ENCODE peak calls at places on chromosomes 7 and 10, in five cellular contexts. I is HepG2, X is NT2/D1, K is H1, B is GM12878. D is an unnamed sample.

GRCh38 chr10:6347391-6347951 is 144.7 kb downstream of the PFKFB3 start:
- DNase-seq in I (no peak), X (no peak), K (no peak), B (peak), D (no peak)

GRCh38 chr7:123199869-123200268 is at the start of gene SLC13A1:
- DNase-seq in K (no peak), X (no peak), B (no peak), I (no peak), D (no peak)

GRCh38 chr10:112446055-112446854 is 459 bp downstream of the ZDHHC6 start:
- DNase-seq in X (no peak), I (no peak), B (no peak), K (no peak), D (peak)

GRCh38 chr7:41889472-41889871 is 186.6 kb upstream of the INHBA start:
- DNase-seq in K (no peak), B (no peak), X (no peak), I (no peak), D (no peak)

GRCh38 chr7:144474363-144474762 is 70.9 kb upstream of the NOBOX start:
- DNase-seq in I (no peak), X (no peak), B (no peak), K (no peak), D (no peak)

GRCh38 chr10:119526606-119527592 is 15.6 kb downstream of the RGS10 start:
- DNase-seq in X (no peak), K (no peak), I (no peak), B (no peak), D (peak)

GRCh38 chr10:60661627-60662026 is 116.7 kb upstream of the CDK1 start:
- DNase-seq in K (no peak), X (peak), B (no peak), I (no peak), D (no peak)

GRCh38 chr10:12531305-12531738 is 182.0 kb downstream of the CAMK1D start:
- DNase-seq in B (no peak), X (no peak), I (no peak), K (peak), D (no peak)

GRCh38 chr7:146004805-146005204 is 111.8 kb upstream of the CNTNAP2 start:
- DNase-seq in K (no peak), X (no peak), I (no peak), B (no peak), D (no peak)

GRCh38 chr10:14659626-14660196 is 115.0 kb downstream of the FAM107B start:
- DNase-seq in X (no peak), B (peak), K (no peak), I (no peak), D (no peak)

GRCh38 chr10:60816624-60817023 is 38.3 kb downstream of the CDK1 start:
- DNase-seq in K (no peak), X (peak), I (peak), B (peak), D (peak)

GRCh38 chr7:81081626-81082025 is 162.8 kb upstream of the SEMA3C start:
- DNase-seq in B (no peak), K (no peak), I (no peak), X (no peak), D (no peak)

GRCh38 chr10:132576671-132577349 is 39.2 kb downstream of the INPP5A start:
- DNase-seq in K (no peak), X (no peak), I (no peak), B (no peak), D (no peak)

GRCh38 chr10:18473424-18474110 is 177.8 kb downstream of the NSUN6 start:
- DNase-seq in B (no peak), K (no peak), I (no peak), X (no peak), D (no peak)

GRCh38 chr10:30357806-30358205 is 8.7 kb upstream of the MTPAP start:
- DNase-seq in B (no peak), I (no peak), K (no peak), X (no peak), D (no peak)

GRCh38 chr10:52212062-52212461 is 102.0 kb upstream of the DKK1 start:
- DNase-seq in K (no peak), B (no peak), X (no peak), I (peak), D (no peak)

GRCh38 chr10:126911301-126911700 is 6.1 kb downstream of the DOCK1 start:
- DNase-seq in X (no peak), K (no peak), I (no peak), B (no peak), D (no peak)

GRCh38 chr7:105782391-105783063 is 93.9 kb downstream of the ATXN7L1 start:
- DNase-seq in X (no peak), I (no peak), K (no peak), B (no peak), D (no peak)

GRCh38 chr7:70027864-70028263 is 429.6 kb downstream of the AUTS2 start:
- DNase-seq in X (no peak), I (no peak), K (no peak), B (no peak), D (no peak)

GRCh38 chr10:91185239-91185875 is 35.1 kb upstream of the PCGF5 start:
- DNase-seq in B (no peak), X (no peak), K (no peak), I (no peak), D (no peak)

GRCh38 chr10:66586073-66586472 is 339.8 kb upstream of the LRRTM3 start:
- DNase-seq in K (peak), X (no peak), I (no peak), B (no peak), D (peak)

GRCh38 chr7:1843271-1843861 is 173.3 kb downstream of the ELFN1 start:
- DNase-seq in I (no peak), B (no peak), X (no peak), K (no peak), D (no peak)

GRCh38 chr7:149427096-149427680 is 33.7 kb downstream of the ZNF777 start:
- DNase-seq in X (no peak), I (no peak), B (no peak), K (no peak), D (no peak)

GRCh38 chr7:135206887-135207738 is 4.2 kb downstream of the WDR91 start:
- DNase-seq in B (peak), K (no peak), X (no peak), I (no peak), D (no peak)

GRCh38 chr10:102537948-102538347 is 34.2 kb downstream of the SUFU start:
- DNase-seq in K (no peak), I (no peak), B (no peak), X (no peak), D (no peak)

GRCh38 chr10:33143160-33143728 is 185.2 kb upstream of the ITGB1 start:
- DNase-seq in X (no peak), I (peak), B (no peak), K (no peak), D (no peak)
- TF ChIP-seq SUZ12 in X (no peak), I (no peak), B (no peak), K (no peak), D (no peak)

GRCh38 chr10:72338180-72338579 is 16.5 kb downstream of the DNAJB12 start:
- DNase-seq in B (no peak), X (no peak), K (no peak), I (no peak), D (no peak)
- TF ChIP-seq SUZ12 in B (no peak), X (no peak), K (no peak), I (no peak), D (no peak)

GRCh38 chr7:7351832-7352231 is 169.5 kb downstream of the C1GALT1 start:
- DNase-seq in I (no peak), B (no peak), X (peak), K (no peak), D (no peak)

GRCh38 chr7:7354674-7355073 is 172.3 kb downstream of the C1GALT1 start:
- DNase-seq in K (no peak), B (no peak), I (no peak), X (no peak), D (no peak)

GRCh38 chr7:7349156-7349555 is 166.8 kb downstream of the C1GALT1 start:
- DNase-seq in X (no peak), B (no peak), I (no peak), K (no peak), D (no peak)

GRCh38 chr7:7351156-7351555 is 168.8 kb downstream of the C1GALT1 start:
- DNase-seq in K (no peak), X (no peak), I (no peak), B (no peak), D (no peak)

GRCh38 chr7:7352845-7353244 is 170.5 kb downstream of the C1GALT1 start:
- DNase-seq in X (peak), K (peak), B (no peak), I (peak), D (no peak)
- TF ChIP-seq SUZ12 in X (no peak), K (no peak), B (no peak), I (no peak), D (no peak)

GRCh38 chr7:157406971-157407370 is 70.2 kb downstream of the DNAJB6 start:
- DNase-seq in K (no peak), X (no peak), I (no peak), B (no peak), D (no peak)
- TF ChIP-seq SUZ12 in K (no peak), X (no peak), I (no peak), B (no peak), D (no peak)

GRCh38 chr10:3497581-3497980 is 287.4 kb downstream of the KLF6 start:
- DNase-seq in I (no peak), K (no peak), B (no peak), X (no peak), D (no peak)

GRCh38 chr10:3503299-3503698 is 281.7 kb downstream of the KLF6 start:
- DNase-seq in B (no peak), X (no peak), K (no peak), I (no peak), D (no peak)

GRCh38 chr10:3499120-3499519 is 285.9 kb downstream of the KLF6 start:
- DNase-seq in I (no peak), K (no peak), B (no peak), X (no peak), D (no peak)

GRCh38 chr10:3502606-3503005 is 282.4 kb downstream of the KLF6 start:
- DNase-seq in X (no peak), I (no peak), B (no peak), K (no peak), D (no peak)

GRCh38 chr10:3500408-3500856 is 284.6 kb downstream of the KLF6 start:
- DNase-seq in X (no peak), B (no peak), K (peak), I (peak), D (no peak)
- TF ChIP-seq SUZ12 in X (no peak), B (no peak), K (no peak), I (no peak), D (no peak)

GRCh38 chr7:27239780-27240731 is 2.5 kb upstream of the EVX1 start:
- DNase-seq in B (no peak), I (no peak), K (peak), X (no peak), D (no peak)
- TF ChIP-seq SUZ12 in B (no peak), I (no peak), K (peak), X (no peak), D (no peak)

DNA sequence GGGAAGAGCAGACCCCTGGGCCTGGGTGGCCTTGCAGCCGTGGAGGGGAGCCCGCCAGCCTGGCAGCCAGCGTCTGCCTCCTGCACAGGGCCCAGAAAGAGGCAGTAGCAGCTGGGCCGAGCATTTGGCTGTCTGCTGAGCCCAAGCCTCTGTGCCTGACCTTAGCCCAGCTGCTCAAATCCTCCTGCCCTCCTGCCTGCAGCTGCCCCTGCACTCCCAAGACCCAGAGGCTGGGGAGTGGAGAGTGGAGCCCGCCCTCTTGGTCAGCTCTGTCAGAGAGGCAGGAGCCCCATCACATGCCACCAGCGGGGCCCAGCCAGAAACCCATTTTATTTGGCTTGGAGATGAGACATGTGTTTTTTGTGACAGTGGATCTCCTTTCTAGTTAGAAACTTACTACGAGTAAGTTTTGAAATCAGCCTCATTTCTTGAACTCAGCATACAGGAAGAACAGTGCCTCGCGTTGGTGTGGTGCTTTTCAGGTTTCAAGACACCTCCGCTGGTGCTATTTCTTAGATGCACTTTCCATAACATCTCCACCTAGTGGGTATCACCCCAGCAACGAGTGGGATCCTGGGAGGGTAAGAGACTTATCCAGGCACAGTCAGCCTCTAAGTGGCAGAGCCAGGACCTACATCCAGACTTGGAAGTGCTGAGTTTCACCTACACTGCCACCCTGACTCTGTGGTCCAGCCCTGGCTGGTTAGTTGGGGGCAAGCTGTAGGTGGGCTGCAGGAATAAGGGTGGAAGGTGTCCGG is 477.1 kb downstream of the RPS24 start:
- DNase-seq in K (no peak), B (no peak), X (no peak), I (no peak), D (no peak)
- TF ChIP-seq SUZ12 in K (no peak), B (no peak), X (no peak), I (no peak), D (no peak)

GRCh38 chr10:11447571-11447970 is 163.9 kb downstream of the USP6NL start:
- DNase-seq in X (no peak), B (no peak), K (no peak), I (no peak), D (no peak)

GRCh38 chr10:11449761-11450160 is 161.7 kb downstream of the USP6NL start:
- DNase-seq in B (no peak), K (peak), I (no peak), X (no peak), D (no peak)

GRCh38 chr10:11448545-11449244 is 162.8 kb downstream of the USP6NL start:
- DNase-seq in X (no peak), K (no peak), I (no peak), B (peak), D (no peak)

GRCh38 chr10:11446895-11447294 is 164.6 kb downstream of the USP6NL start:
- DNase-seq in I (no peak), X (no peak), B (no peak), K (no peak), D (no peak)

DNA sequence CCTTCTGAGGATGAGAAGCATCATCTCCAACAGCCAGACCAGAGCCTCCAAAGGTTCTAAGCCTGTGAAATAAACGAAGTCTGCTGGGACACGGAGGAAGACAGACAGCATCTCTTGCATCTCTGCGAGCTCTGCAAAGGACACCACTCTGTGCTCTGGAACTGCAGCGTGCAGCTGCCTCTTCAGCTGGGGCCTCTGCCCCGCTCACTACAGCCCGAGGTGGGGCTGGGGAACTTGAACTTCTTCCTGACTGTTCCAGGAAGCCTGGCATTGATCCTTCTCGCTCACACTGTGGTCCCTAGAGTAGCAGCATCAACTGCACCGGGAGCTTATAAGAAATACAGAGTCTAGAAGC is 163.3 kb downstream of the USP6NL start:
- DNase-seq in B (no peak), I (no peak), X (no peak), K (no peak), D (no peak)
- TF ChIP-seq SUZ12 in B (no peak), I (no peak), X (no peak), K (no peak), D (no peak)

GRCh38 chr7:154644366-154644765 is 358.6 kb downstream of the PAXIP1 start:
- DNase-seq in K (no peak), X (no peak), I (no peak), B (no peak), D (no peak)

GRCh38 chr7:154638286-154638685 is 364.6 kb downstream of the PAXIP1 start:
- DNase-seq in I (no peak), B (no peak), X (no peak), K (no peak), D (no peak)

GRCh38 chr7:154640917-154641316 is 362.0 kb downstream of the PAXIP1 start:
- DNase-seq in K (no peak), X (no peak), I (no peak), B (no peak), D (no peak)

GRCh38 chr7:154640266-154640865 is 362.6 kb downstream of the PAXIP1 start:
- DNase-seq in X (peak), K (peak), I (peak), B (no peak), D (peak)
- TF ChIP-seq SUZ12 in X (no peak), K (no peak), I (no peak), B (no peak), D (no peak)

GRCh38 chr10:4770766-4771553 is 55.0 kb upstream of the AKR1E2 start:
- DNase-seq in X (no peak), K (no peak), B (no peak), I (peak), D (no peak)
- TF ChIP-seq SUZ12 in X (no peak), K (no peak), B (no peak), I (no peak), D (no peak)

D was measured in HEK293T.